ENCODE peak calls at places on chromosomes 2 and 18, in six cellular contexts. One of them, this sample, is unnamed.

GRCh38 chr2:46913471-46914381 is 1.9 kb downstream of the MCFD2 start:
- DNase-seq in lower leg skin: no peak
- DNase-seq in AG04450: no peak
- DNase-seq in progenitor cell of endocrine pancreas: no peak
- DNase-seq in fibroblast of lung: peak; percentile 73
- DNase-seq in cardiac fibroblast: peak; percentile 67
- DNase-seq in this sample: no peak

GRCh38 chr2:165238295-165238694 is 919 bp upstream of the SCN2A start:
- DNase-seq in lower leg skin: no peak
- DNase-seq in AG04450: no peak
- DNase-seq in progenitor cell of endocrine pancreas: no peak
- DNase-seq in fibroblast of lung: peak; percentile 23
- DNase-seq in cardiac fibroblast: peak; percentile 15
- DNase-seq in this sample: no peak

GRCh38 chr2:179751184-179751809 is 110.1 kb downstream of the ZNF385B start:
- DNase-seq in lower leg skin: no peak
- DNase-seq in AG04450: no peak
- DNase-seq in progenitor cell of endocrine pancreas: no peak
- DNase-seq in fibroblast of lung: peak; percentile 14
- DNase-seq in cardiac fibroblast: peak; percentile 57
- DNase-seq in this sample: no peak

GRCh38 chr2:145339646-145340045 is 819.7 kb upstream of the ZEB2 start:
- DNase-seq in lower leg skin: no peak
- DNase-seq in AG04450: no peak
- DNase-seq in progenitor cell of endocrine pancreas: no peak
- DNase-seq in fibroblast of lung: no peak
- DNase-seq in cardiac fibroblast: no peak
- DNase-seq in this sample: peak; percentile 19

GRCh38 chr2:146003337-146003736 is 1483.4 kb upstream of the ZEB2 start:
- DNase-seq in lower leg skin: no peak
- DNase-seq in AG04450: no peak
- DNase-seq in progenitor cell of endocrine pancreas: no peak
- DNase-seq in fibroblast of lung: no peak
- DNase-seq in cardiac fibroblast: no peak
- DNase-seq in this sample: no peak

GRCh38 chr2:237171396-237171795 is 85.7 kb downstream of the COPS8 start:
- DNase-seq in lower leg skin: no peak
- DNase-seq in AG04450: peak; percentile 93
- DNase-seq in progenitor cell of endocrine pancreas: no peak
- DNase-seq in fibroblast of lung: peak; percentile 95
- DNase-seq in cardiac fibroblast: peak; percentile 97
- DNase-seq in this sample: peak; percentile 78

GRCh38 chr2:59296279-59296678 is 1055.2 kb upstream of the FANCL start:
- DNase-seq in lower leg skin: no peak
- DNase-seq in AG04450: no peak
- DNase-seq in progenitor cell of endocrine pancreas: no peak
- DNase-seq in fibroblast of lung: no peak
- DNase-seq in cardiac fibroblast: no peak
- DNase-seq in this sample: no peak

GRCh38 chr2:127355407-127356008 is 32.3 kb downstream of the MAP3K2 start:
- DNase-seq in lower leg skin: no peak
- DNase-seq in AG04450: no peak
- DNase-seq in progenitor cell of endocrine pancreas: no peak
- DNase-seq in fibroblast of lung: no peak
- DNase-seq in cardiac fibroblast: no peak
- DNase-seq in this sample: no peak

GRCh38 chr2:106058469-106059137 is 135.5 kb downstream of the UXS1 start:
- DNase-seq in lower leg skin: no peak
- DNase-seq in AG04450: no peak
- DNase-seq in progenitor cell of endocrine pancreas: no peak
- DNase-seq in fibroblast of lung: no peak
- DNase-seq in cardiac fibroblast: no peak
- DNase-seq in this sample: no peak

GRCh38 chr18:78856569-78857200 is 122.9 kb upstream of the SALL3 start:
- DNase-seq in lower leg skin: no peak
- DNase-seq in AG04450: no peak
- DNase-seq in progenitor cell of endocrine pancreas: no peak
- DNase-seq in fibroblast of lung: no peak
- DNase-seq in cardiac fibroblast: no peak
- DNase-seq in this sample: no peak

DNA sequence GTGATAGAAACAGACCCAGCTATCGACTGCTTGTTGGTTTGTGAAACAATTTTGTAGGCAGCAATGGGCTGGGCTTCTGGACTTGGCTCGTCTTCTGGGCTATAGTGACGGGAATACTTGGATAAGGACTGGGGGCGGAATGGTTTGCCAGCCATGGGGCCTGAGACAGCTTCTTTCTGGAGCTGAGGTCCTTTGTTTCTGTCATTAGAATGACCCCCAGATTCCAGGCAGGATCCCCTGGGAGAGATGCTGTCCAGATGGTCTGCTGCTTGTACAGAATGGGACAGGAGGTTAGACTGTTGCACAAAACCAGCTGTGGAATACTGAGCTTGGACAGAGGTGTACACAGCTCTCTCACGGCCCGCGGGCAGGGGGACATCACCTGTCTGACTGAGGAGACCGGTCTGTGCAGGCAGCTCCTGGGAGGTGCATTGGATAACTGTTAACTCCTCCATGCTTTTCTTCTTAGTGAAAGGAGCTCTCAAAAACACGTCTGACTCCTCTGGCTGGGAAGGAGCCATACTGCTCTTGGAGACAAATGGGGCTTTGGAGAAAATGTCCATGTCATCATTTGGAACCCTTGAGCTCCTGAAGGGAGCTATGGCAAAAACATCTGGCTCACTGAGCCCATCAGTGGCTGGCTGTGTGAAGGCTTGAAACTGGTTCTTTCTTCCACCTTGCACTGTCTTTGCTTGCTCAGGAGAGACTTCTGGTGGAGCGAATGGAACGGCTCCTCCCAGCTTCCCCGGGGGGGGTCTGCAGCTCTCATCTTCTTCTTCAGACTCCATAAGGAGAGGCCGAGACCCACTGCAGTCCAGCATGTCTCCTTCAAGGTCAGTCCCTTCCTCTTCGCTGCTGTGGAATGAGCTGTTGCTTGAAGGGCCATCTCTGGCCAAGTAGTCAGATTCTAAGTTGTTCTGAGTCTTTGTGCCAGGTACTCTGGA is 28.6 kb upstream of the NFU1 start:
- DNase-seq in lower leg skin: peak; percentile 85
- DNase-seq in AG04450: no peak
- DNase-seq in progenitor cell of endocrine pancreas: no peak
- DNase-seq in fibroblast of lung: no peak
- DNase-seq in cardiac fibroblast: peak; percentile 57
- DNase-seq in this sample: no peak
- TF ChIP-seq CTCF in lower leg skin: no peak
- TF ChIP-seq CTCF in AG04450: no peak
- TF ChIP-seq CTCF in progenitor cell of endocrine pancreas: no peak
- TF ChIP-seq CTCF in fibroblast of lung: no peak
- TF ChIP-seq CTCF in cardiac fibroblast: no peak
- TF ChIP-seq CTCF in this sample: no peak

DNA sequence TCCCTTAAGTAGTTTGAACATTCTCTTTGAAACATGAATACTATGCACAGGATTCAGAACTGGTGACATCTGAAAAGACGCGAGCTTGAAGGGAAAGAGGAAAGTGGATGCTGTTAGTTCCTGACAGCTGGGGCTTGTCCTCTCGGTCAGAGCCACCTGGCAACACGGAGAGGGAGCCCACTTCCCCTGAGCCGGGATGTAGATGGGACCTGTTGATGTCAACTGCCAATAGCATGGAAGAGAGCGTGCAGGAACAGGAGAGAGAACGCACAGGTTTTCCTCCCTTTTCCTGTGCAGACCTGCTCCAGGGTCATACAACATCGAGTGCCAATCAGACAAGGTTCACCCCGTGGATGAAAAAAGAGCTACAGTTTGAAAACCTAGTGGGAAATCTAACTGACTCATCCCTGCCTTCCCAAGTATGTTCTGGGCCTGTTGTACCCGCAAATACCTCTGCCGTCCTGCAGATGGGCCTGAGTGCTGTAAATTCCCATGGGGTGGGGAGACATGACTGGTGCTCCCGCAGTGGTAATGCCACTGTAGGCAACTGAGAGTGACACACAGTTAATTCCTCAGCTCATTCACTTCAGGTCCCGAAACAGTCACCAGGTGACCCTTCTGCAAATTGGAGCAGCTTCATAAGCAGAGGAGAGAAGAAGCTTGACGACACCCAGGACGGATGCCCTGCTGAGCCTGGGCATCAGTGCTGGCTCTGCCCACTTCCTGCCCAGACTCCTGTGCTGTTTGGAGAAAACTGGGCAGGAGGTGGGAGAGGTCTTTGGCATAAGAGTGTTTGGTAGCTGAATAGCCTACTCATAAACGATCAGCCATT is 13.9 kb upstream of the MBP start:
- DNase-seq in lower leg skin: peak; percentile 69
- DNase-seq in AG04450: no peak
- DNase-seq in progenitor cell of endocrine pancreas: no peak
- DNase-seq in fibroblast of lung: no peak
- DNase-seq in cardiac fibroblast: no peak
- DNase-seq in this sample: no peak
- TF ChIP-seq CTCF in lower leg skin: no peak
- TF ChIP-seq CTCF in AG04450: no peak
- TF ChIP-seq CTCF in progenitor cell of endocrine pancreas: no peak
- TF ChIP-seq CTCF in fibroblast of lung: no peak
- TF ChIP-seq CTCF in cardiac fibroblast: no peak
- TF ChIP-seq CTCF in this sample: no peak

DNA sequence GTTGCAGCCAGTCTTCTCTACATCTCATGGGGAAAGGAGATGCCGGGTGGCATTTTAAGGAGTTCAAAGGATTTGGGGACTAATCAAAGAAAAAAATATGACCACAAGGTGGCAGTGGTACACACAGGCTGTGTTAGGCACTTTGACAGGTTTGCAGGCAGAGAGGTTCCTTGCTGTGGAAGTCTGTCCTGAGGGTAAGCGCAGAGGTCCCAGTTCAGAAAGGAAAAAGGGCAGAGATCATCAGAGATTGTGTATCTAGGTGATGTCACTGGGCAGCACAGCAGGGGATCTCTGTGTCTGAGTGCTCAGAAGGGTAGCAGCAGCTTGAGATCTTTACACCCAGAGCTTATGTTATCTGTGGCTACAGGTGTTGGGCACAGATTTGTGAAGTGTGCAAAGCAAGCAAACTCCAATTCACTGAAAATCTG is 231.4 kb downstream of the LRRTM1 start:
- DNase-seq in lower leg skin: no peak
- DNase-seq in AG04450: peak; percentile 43
- DNase-seq in progenitor cell of endocrine pancreas: peak; percentile 15
- DNase-seq in fibroblast of lung: peak; percentile 42
- DNase-seq in cardiac fibroblast: peak; percentile 74
- DNase-seq in this sample: peak; percentile 22
- TF ChIP-seq CTCF in lower leg skin: no peak
- TF ChIP-seq CTCF in AG04450: peak; percentile 79
- TF ChIP-seq CTCF in progenitor cell of endocrine pancreas: peak; percentile 90
- TF ChIP-seq CTCF in fibroblast of lung: peak; percentile 71
- TF ChIP-seq CTCF in cardiac fibroblast: peak; percentile 69
- TF ChIP-seq CTCF in this sample: peak; percentile 57

GRCh38 chr2:64654063-64654811 is 524 bp upstream of the SERTAD2 start:
- DNase-seq in lower leg skin: peak; percentile 96
- DNase-seq in AG04450: peak; percentile 44
- DNase-seq in progenitor cell of endocrine pancreas: no peak
- DNase-seq in fibroblast of lung: peak; percentile 88
- DNase-seq in cardiac fibroblast: peak; percentile 88
- DNase-seq in this sample: peak; percentile 57
- TF ChIP-seq CTCF in lower leg skin: no peak
- TF ChIP-seq CTCF in AG04450: no peak
- TF ChIP-seq CTCF in progenitor cell of endocrine pancreas: no peak
- TF ChIP-seq CTCF in fibroblast of lung: no peak
- TF ChIP-seq CTCF in cardiac fibroblast: no peak
- TF ChIP-seq CTCF in this sample: no peak

DNA sequence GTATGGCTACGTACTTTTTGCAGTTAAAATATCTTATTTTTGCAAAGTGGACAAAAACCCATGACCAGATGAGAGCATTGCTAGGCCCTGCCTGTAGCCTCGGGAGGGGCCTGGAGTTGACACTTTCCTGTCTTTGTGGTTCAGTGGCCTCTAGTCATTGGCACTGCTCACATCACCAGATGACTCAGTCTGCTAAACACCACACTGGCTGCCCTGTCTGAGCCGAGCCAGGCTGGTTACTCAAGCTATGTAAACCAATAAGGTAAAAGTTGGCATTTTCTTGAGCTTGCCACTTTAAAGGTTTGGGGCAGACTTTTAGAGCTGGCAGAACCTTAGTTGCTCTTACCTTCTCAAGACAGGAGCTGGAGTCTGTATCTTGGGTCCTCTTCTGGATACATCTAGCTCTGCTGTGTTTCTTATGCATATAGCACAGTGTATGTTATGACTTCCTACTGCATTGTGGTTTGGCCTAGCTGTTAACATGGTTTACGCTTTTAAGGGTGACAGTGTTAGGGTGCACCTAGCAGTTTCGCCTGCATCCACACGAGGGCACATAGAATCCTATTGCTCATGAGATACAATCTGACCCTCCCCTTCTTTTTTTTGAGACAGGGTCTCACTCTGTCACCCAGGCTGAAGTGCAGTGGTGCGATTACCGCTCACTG is 76.4 kb downstream of the AP1S3 start:
- DNase-seq in lower leg skin: peak; percentile 87
- DNase-seq in AG04450: no peak
- DNase-seq in progenitor cell of endocrine pancreas: no peak
- DNase-seq in fibroblast of lung: peak; percentile 91
- DNase-seq in cardiac fibroblast: peak; percentile 57
- DNase-seq in this sample: peak; percentile 19
- TF ChIP-seq CTCF in lower leg skin: no peak
- TF ChIP-seq CTCF in AG04450: peak; percentile 20
- TF ChIP-seq CTCF in progenitor cell of endocrine pancreas: no peak
- TF ChIP-seq CTCF in fibroblast of lung: no peak
- TF ChIP-seq CTCF in cardiac fibroblast: no peak
- TF ChIP-seq CTCF in this sample: no peak

DNA sequence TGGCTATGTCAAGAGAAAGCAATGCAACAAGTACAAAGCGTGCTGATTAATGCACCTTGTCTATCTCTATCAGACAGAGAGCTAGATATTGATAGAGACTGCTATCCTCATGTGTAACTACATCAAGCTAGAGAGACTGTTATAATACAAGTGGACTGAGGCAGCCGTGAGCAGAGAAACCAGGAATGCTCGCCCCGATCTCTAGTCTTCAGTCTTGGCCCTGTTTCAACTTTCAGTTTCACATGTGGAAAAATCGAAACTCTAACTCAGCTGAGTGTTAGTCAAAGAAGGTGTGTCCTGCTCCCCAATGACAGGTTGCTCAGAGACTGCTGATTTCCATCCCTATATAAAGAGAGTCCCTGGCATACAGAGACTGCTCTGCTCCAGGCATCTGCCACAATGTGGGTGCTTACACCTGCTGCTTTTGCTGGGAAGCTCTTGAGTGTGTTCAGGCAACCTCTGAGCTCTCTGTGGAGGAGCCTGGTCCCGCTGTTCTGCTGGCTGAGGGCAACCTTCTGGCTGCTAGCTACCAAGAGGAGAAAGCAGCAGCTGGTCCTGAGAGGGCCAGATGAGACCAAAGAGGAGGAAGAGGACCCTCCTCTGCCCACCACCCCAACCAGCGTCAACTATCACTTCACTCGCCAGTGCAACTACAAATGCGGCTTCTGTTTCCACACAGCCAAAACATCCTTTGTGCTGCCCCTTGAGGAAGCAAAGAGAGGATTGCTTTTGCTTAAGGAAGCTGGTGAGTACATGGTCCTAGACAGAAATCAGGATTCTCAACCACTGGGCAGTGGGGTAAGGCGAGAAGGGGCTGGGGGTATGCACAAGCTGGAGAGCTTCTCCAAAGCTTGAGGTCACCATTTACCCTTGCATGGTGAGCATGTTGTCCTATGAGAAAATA is at the start of gene RSAD2:
- DNase-seq in lower leg skin: no peak
- DNase-seq in AG04450: no peak
- DNase-seq in progenitor cell of endocrine pancreas: no peak
- DNase-seq in fibroblast of lung: peak; percentile 42
- DNase-seq in cardiac fibroblast: peak; percentile 18
- DNase-seq in this sample: no peak
- TF ChIP-seq CTCF in lower leg skin: no peak
- TF ChIP-seq CTCF in AG04450: no peak
- TF ChIP-seq CTCF in progenitor cell of endocrine pancreas: no peak
- TF ChIP-seq CTCF in fibroblast of lung: no peak
- TF ChIP-seq CTCF in cardiac fibroblast: no peak
- TF ChIP-seq CTCF in this sample: peak; percentile 13